ENCODE peak calls at places on chromosomes 6 and 20, in seven cellular contexts. O is GM23338; L is cardiac muscle cell; A is fibroblast of lung; Q is lung; W is pancreas; S is CD8-positive, alpha-beta T cell. J is an unnamed sample. For H3K36me3, the result is how much of the 10 kb centered on the place peaks cover.

GRCh38 chr6:71211799-71212198 is 76.8 kb upstream of the OGFRL1 start:
- DNase-seq in O (no peak), L (peak), A (no peak), Q (no peak), W (no peak), S (no peak), J (no peak)

GRCh38 chr20:40868568-40869223 is 159.9 kb upstream of the TOP1 start:
- DNase-seq in O (no peak), L (peak), A (peak), Q (no peak), W (no peak), S (no peak), J (no peak)

GRCh38 chr6:79525272-79526100 is 11.7 kb downstream of the LCA5 start:
- DNase-seq in O (peak), L (peak), A (no peak), Q (no peak), W (peak), S (no peak), J (no peak)

GRCh38 chr6:12748815-12749521 is 32.4 kb downstream of the PHACTR1 start:
- DNase-seq in O (peak), L (peak), A (no peak), Q (no peak), W (no peak), S (no peak), J (peak)

GRCh38 chr20:63268671-63269439 is 3.8 kb upstream of the ARFGAP1 start:
- DNase-seq in O (peak), L (no peak), A (no peak), Q (no peak), W (no peak), S (no peak), J (no peak)

GRCh38 chr20:32589769-32590168 is 4.6 kb upstream of the NOL4L start:
- DNase-seq in O (no peak), L (no peak), A (no peak), Q (no peak), W (no peak), S (no peak), J (no peak)

GRCh38 chr6:40419377-40419776 is 167.8 kb downstream of the LRFN2 start:
- DNase-seq in O (peak), L (peak), A (no peak), Q (no peak), W (no peak), S (no peak), J (no peak)

GRCh38 chr6:105178110-105178509 is 1.7 kb downstream of the POPDC3 start:
- DNase-seq in O (no peak), L (peak), A (peak), Q (no peak), W (no peak), S (no peak), J (no peak)

GRCh38 chr6:135667694-135668455 is 170.3 kb upstream of the AHI1 start:
- DNase-seq in O (peak), L (peak), A (peak), Q (no peak), W (no peak), S (no peak), J (peak)

GRCh38 chr6:139979021-139979721 is 604.7 kb upstream of the CITED2 start:
- DNase-seq in O (no peak), L (peak), A (no peak), Q (no peak), W (no peak), S (no peak), J (no peak)

GRCh38 chr6:118320652-118321051 is 227.4 kb upstream of the PLN start:
- DNase-seq in O (no peak), L (peak), A (peak), Q (no peak), W (no peak), S (no peak), J (no peak)

GRCh38 chr6:140360651-140361050 is 986.2 kb upstream of the CITED2 start:
- DNase-seq in O (no peak), L (no peak), A (peak), Q (no peak), W (no peak), S (no peak), J (no peak)

GRCh38 chr20:805713-806112 is 27.8 kb upstream of the FAM110A start:
- DNase-seq in O (peak), L (no peak), A (peak), Q (no peak), W (no peak), S (no peak), J (no peak)

GRCh38 chr6:158536891-158537798 is 22.7 kb upstream of the TMEM181 start:
- DNase-seq in O (peak), L (peak), A (peak), Q (peak), W (peak), S (no peak), J (peak)

GRCh38 chr20:2693286-2693995 is 861 bp downstream of the EBF4 start:
- DNase-seq in O (peak), L (peak), A (peak), Q (no peak), W (no peak), S (peak), J (peak)

GRCh38 chr20:16209826-16210365 is 363.4 kb downstream of the KIF16B start:
- DNase-seq in O (no peak), L (no peak), A (no peak), Q (no peak), W (no peak), S (no peak), J (no peak)

GRCh38 chr6:136647363-136647763 is 97.1 kb upstream of the MAP7 start:
- DNase-seq in O (no peak), L (peak), A (peak), Q (no peak), W (no peak), S (peak), J (no peak)

GRCh38 chr6:45505470-45505869 is 127.7 kb upstream of the SUPT3H start:
- DNase-seq in O (no peak), L (no peak), A (no peak), Q (no peak), W (no peak), S (no peak), J (no peak)

GRCh38 chr6:50520862-50521261 is 192.5 kb upstream of the TFAP2D start:
- DNase-seq in O (peak), L (no peak), A (no peak), Q (no peak), W (no peak), S (no peak), J (no peak)

GRCh38 chr6:2695464-2696095 is 55.1 kb downstream of the MYLK4 start:
- DNase-seq in O (peak), L (peak), A (peak), Q (no peak), W (no peak), S (no peak), J (no peak)

GRCh38 chr20:62511300-62511914 is 35.6 kb upstream of the GATA5 start:
- DNase-seq in O (no peak), L (no peak), A (no peak), Q (no peak), W (no peak), S (no peak), J (no peak)

GRCh38 chr6:44238687-44239350 is 8.1 kb upstream of the HSP90AB1 start:
- DNase-seq in O (no peak), L (no peak), A (no peak), Q (no peak), W (no peak), S (no peak), J (no peak)

DNA sequence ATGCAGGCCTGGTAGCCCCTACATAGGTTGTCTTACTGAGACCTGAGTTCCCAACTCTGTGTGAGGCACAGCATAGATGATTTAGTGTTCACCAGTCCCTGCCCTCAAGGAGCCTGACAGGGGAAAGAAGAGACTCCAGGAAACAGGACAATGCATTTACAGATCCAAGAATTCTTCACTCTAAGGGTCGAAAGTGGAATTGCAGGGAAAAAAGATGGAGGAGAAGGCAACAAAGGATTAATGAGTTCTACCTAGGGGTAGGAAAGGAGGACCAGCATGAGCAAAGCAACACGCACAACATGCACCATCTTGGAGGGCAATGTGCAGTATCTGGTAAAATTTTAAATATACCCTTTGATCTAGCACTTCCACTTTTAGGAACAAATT is 5.9 kb downstream of the SPAG4 start:
- DNase-seq in O (peak), L (no peak), A (no peak), Q (no peak), W (no peak), S (no peak), J (no peak)
- TF ChIP-seq CTCF in O (peak), L (no peak), A (peak), Q (no peak), W (no peak), S (no peak), J (peak)

GRCh38 chr6:32830936-32831335 is 7.6 kb downstream of the TAP2 start:
- DNase-seq in O (no peak), L (no peak), A (no peak), Q (no peak), W (no peak), S (no peak), J (no peak)

GRCh38 chr6:32835167-32835893 is 3.2 kb downstream of the TAP2 start:
- DNase-seq in O (no peak), L (no peak), A (no peak), Q (no peak), W (no peak), S (no peak), J (no peak)

GRCh38 chr6:32836873-32837272 is 1.7 kb downstream of the TAP2 start:
- DNase-seq in O (no peak), L (no peak), A (no peak), Q (no peak), W (no peak), S (no peak), J (no peak)

GRCh38 chr6:32832535-32832934 is 6.0 kb downstream of the TAP2 start:
- DNase-seq in O (no peak), L (no peak), A (no peak), Q (peak), W (no peak), S (no peak), J (no peak)

GRCh38 chr6:32833599-32834155 is 4.9 kb downstream of the TAP2 start:
- DNase-seq in O (no peak), L (no peak), A (no peak), Q (peak), W (no peak), S (no peak), J (no peak)
- H3K36me3 ChIP-seq in O (under half), L (under half), A (under half), Q (under half), W (under half), S (half or more), J (under half)

GRCh38 chr6:146886587-146887446 is 288.0 kb downstream of the ADGB start:
- DNase-seq in O (no peak), L (no peak), A (no peak), Q (no peak), W (no peak), S (no peak), J (no peak)
- TF ChIP-seq CTCF in O (no peak), L (no peak), A (no peak), Q (no peak), W (no peak), S (no peak), J (no peak)

DNA sequence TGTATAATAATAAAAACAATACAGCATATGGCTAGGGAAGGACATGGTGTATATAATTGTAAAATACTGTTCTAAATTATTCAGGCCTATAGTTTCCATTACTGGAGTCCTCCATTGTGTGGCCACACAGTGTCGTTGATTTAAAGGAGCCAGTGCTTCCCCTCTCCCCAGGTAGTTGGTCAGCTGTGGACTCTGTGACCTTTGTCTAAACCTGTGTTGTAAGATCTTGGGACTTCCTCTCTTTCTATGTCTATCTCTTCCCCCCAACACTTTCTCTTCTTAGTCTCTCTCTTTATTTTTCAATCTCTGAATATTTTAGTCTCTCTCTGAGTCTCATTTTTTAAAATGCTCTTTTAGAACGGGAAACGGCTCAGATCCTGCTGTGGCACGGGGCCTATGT is 35.6 kb downstream of the BRPF3 start:
- DNase-seq in O (no peak), L (no peak), A (no peak), Q (no peak), W (no peak), S (no peak), J (no peak)
- H3K36me3 ChIP-seq in O (under half), L (under half), A (under half), Q (under half), W (under half), S (under half), J (under half)

DNA sequence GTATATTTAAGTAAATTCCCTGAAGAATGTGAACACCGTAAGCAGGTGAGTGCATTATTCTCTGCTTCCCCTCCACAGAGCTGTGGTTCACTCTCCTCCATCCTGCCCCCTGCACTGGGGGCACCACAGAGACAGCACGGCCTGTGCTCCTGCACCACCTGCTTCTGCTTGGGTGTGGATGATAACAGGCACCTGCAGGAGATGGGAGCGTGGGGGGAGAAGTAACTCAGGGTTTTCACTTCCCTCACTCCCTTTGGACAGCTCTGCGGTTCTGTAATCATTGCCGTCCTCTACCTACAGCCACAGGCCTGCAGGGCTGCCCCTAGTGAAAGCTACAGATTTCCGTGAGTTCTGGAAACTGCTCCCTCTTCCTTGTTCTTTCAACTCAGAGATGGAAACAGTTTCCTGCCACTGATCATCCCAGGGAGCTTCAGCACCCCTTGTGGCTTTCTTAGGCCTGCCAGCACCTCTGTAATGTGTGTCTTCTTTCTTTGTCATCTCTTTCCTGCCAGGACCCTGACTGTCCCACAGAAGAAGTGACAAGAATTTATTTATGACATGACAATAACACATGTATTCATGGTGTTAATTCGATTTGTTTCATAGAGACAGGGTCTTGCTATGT is 21.3 kb upstream of the MICB start:
- DNase-seq in O (peak), L (no peak), A (no peak), Q (no peak), W (peak), S (no peak), J (no peak)
- TF ChIP-seq CTCF in O (peak), L (no peak), A (no peak), Q (no peak), W (no peak), S (no peak), J (no peak)

J was measured in BE2C.